ENCODE peak calls at places on chromosomes 6 and 20, in ten cellular contexts. A is NCI-H1092; B is PC-3; C is mesenteric fat pad; W is foreskin fibroblast; K is GM20000; V is OCI-LY7; Z is A549; J is activated CD8-positive, alpha-beta memory T cell treated with anti-CD3 and anti-CD28 coated beads, Interleukin-2, amount 50 U/mL, for 48 hours; S is HCT116. O is an unnamed sample.

GRCh38 chr20:58349586-58349985 is 39.4 kb upstream of the VAPB start:
- DNase-seq in A (no peak), B (peak), C (no peak), W (peak), K (no peak), V (no peak), Z (peak), J (no peak), S (no peak), O (no peak)

GRCh38 chr6:160974304-160974771 is 17.2 kb upstream of the MAP3K4 start:
- DNase-seq in A (no peak), B (no peak), C (no peak), W (peak), K (no peak), V (no peak), Z (no peak), J (no peak), S (no peak), O (no peak)

GRCh38 chr6:35087361-35088280 is 53.5 kb downstream of the TCP11 start:
- DNase-seq in A (no peak), B (no peak), C (peak), W (no peak), K (no peak), V (no peak), Z (no peak), J (peak), S (no peak), O (no peak)

GRCh38 chr6:160358225-160359119 is 10.3 kb downstream of the SLC22A3 start:
- DNase-seq in A (no peak), B (no peak), C (no peak), W (no peak), K (no peak), V (no peak), Z (no peak), J (no peak), S (no peak), O (no peak)

GRCh38 chr6:121594053-121594452 is 158.6 kb downstream of the GJA1 start:
- DNase-seq in A (no peak), B (no peak), C (no peak), W (no peak), K (no peak), V (no peak), Z (no peak), J (no peak), S (no peak), O (no peak)

GRCh38 chr6:9085054-9085746 is 649.9 kb upstream of the SLC35B3 start:
- DNase-seq in A (no peak), B (no peak), C (no peak), W (peak), K (no peak), V (no peak), Z (no peak), J (no peak), S (no peak), O (no peak)

GRCh38 chr6:45923831-45924391 is 91.7 kb downstream of the CLIC5 start:
- DNase-seq in A (no peak), B (peak), C (no peak), W (peak), K (peak), V (no peak), Z (no peak), J (peak), S (no peak), O (no peak)

GRCh38 chr6:11277275-11278206 is 45.1 kb upstream of the NEDD9 start:
- DNase-seq in A (no peak), B (peak), C (no peak), W (peak), K (peak), V (no peak), Z (peak), J (no peak), S (no peak), O (no peak)

GRCh38 chr6:26494117-26494516 is 6.0 kb upstream of the BTN1A1 start:
- DNase-seq in A (no peak), B (no peak), C (no peak), W (no peak), K (no peak), V (no peak), Z (no peak), J (no peak), S (no peak), O (no peak)

GRCh38 chr20:63056236-63057132 is 49.7 kb upstream of the BHLHE23 start:
- DNase-seq in A (peak), B (peak), C (peak), W (no peak), K (peak), V (peak), Z (no peak), J (peak), S (no peak), O (peak)

GRCh38 chr6:112415366-112415765 is 68.2 kb downstream of the RFPL4B start:
- DNase-seq in A (no peak), B (no peak), C (no peak), W (no peak), K (no peak), V (no peak), Z (no peak), J (no peak), S (no peak), O (no peak)

GRCh38 chr6:56399250-56399671 is 151.9 kb upstream of the COL21A1 start:
- DNase-seq in A (no peak), B (peak), C (no peak), W (no peak), K (no peak), V (no peak), Z (peak), J (no peak), S (no peak), O (no peak)

GRCh38 chr20:8693709-8694108 is 375.2 kb upstream of the PLCB4 start:
- DNase-seq in A (no peak), B (no peak), C (no peak), W (peak), K (no peak), V (no peak), Z (no peak), J (no peak), S (no peak), O (no peak)